ENCODE peak calls at places on chromosomes 1 and 21, in eight cellular contexts. V is A549; G is activated effector memory CD4-positive, alpha-beta T cell treated with Interleukin-2 at 50 U/mL for 16 hours; I is GM06990; M is GF-D8; R is NCI-H146; Q is fibroblast of mammary gland; X is GM23338. Y is an unnamed sample.

GRCh38 chr1:207430602-207431001 is 23.5 kb upstream of the CR2 start:
- DNase-seq in R (no peak), X (no peak), M (no peak), V (no peak), G (no peak), I (peak), Q (no peak), Y (no peak)

GRCh38 chr1:236451796-236452373 is 57.8 kb downstream of the EDARADD start:
- DNase-seq in G (peak), X (peak), R (no peak), M (no peak), Q (peak), V (peak), I (no peak), Y (no peak)

GRCh38 chr1:89802841-89803240 is 18.0 kb upstream of the LRRC8D start:
- DNase-seq in G (no peak), V (no peak), R (no peak), I (no peak), M (no peak), X (no peak), Q (no peak), Y (no peak)

GRCh38 chr1:34781071-34781843 is at the start of gene GJB3:
- DNase-seq in V (peak), R (no peak), G (no peak), Q (no peak), X (peak), M (no peak), I (no peak), Y (no peak)

GRCh38 chr21:32459972-32460371 is 47.5 kb downstream of the EVA1C start:
- DNase-seq in V (no peak), X (no peak), I (no peak), G (no peak), Q (no peak), M (no peak), R (no peak), Y (no peak)

GRCh38 chr1:44842763-44843655 is at the start of gene PTCH2:
- DNase-seq in X (peak), G (no peak), M (no peak), R (peak), Q (peak), I (no peak), V (peak), Y (peak)

GRCh38 chr1:41540886-41541591 is 56.6 kb upstream of the EDN2 start:
- DNase-seq in V (no peak), G (no peak), M (no peak), R (no peak), X (no peak), I (no peak), Q (peak), Y (no peak)

GRCh38 chr1:165696625-165697100 is 1.7 kb downstream of the ALDH9A1 start:
- DNase-seq in R (no peak), G (no peak), V (no peak), X (no peak), I (no peak), Q (peak), M (peak), Y (no peak)

GRCh38 chr1:115452600-115453329 is 114.7 kb upstream of the NGF start:
- DNase-seq in G (no peak), X (no peak), Q (peak), R (no peak), I (no peak), M (no peak), V (no peak), Y (no peak)

GRCh38 chr1:10242811-10243210 is 32.4 kb downstream of the KIF1B start:
- DNase-seq in V (no peak), X (no peak), G (no peak), R (no peak), M (peak), I (no peak), Q (no peak), Y (no peak)

GRCh38 chr1:150194381-150195031 is 41.4 kb downstream of the ANP32E start:
- DNase-seq in R (no peak), I (no peak), V (no peak), M (no peak), G (no peak), Q (no peak), X (no peak), Y (no peak)

GRCh38 chr1:6052543-6053205 is 7.0 kb downstream of the KCNAB2 start:
- DNase-seq in R (peak), M (no peak), V (peak), Q (peak), I (no peak), X (peak), G (no peak), Y (peak)

GRCh38 chr21:38669186-38669585 is 136.5 kb upstream of the ETS2 start:
- DNase-seq in X (peak), Q (peak), I (no peak), M (no peak), G (no peak), V (peak), R (peak), Y (no peak)

GRCh38 chr21:15022608-15023261 is 42.1 kb downstream of the NRIP1 start:
- DNase-seq in R (no peak), X (no peak), Q (no peak), G (no peak), M (no peak), I (no peak), V (no peak), Y (no peak)

GRCh38 chr1:116496380-116496779 is 74.4 kb downstream of the CD58 start:
- DNase-seq in G (no peak), X (no peak), R (no peak), Q (peak), M (peak), I (no peak), V (no peak), Y (no peak)

GRCh38 chr1:7781923-7782495 is 2.1 kb upstream of the PER3 start:
- DNase-seq in Q (no peak), I (peak), R (no peak), G (no peak), X (no peak), V (no peak), M (no peak), Y (no peak)

GRCh38 chr1:52426391-52426790 is 22.0 kb downstream of the PRPF38A start:
- DNase-seq in R (no peak), V (no peak), G (no peak), X (no peak), Q (no peak), I (no peak), M (no peak), Y (no peak)

GRCh38 chr21:33330726-33331125 is 6.0 kb downstream of the IFNAR1 start:
- DNase-seq in M (no peak), R (no peak), V (no peak), X (no peak), Q (no peak), I (no peak), G (no peak), Y (no peak)

GRCh38 chr1:31366796-31367195 is 6.1 kb downstream of the FABP3 start:
- DNase-seq in I (no peak), Q (no peak), X (peak), V (no peak), G (no peak), M (no peak), R (peak), Y (no peak)

GRCh38 chr21:31334648-31335121 is 9.4 kb downstream of the TIAM1 start:
- DNase-seq in X (no peak), M (no peak), Q (no peak), G (no peak), V (no peak), R (no peak), I (no peak), Y (no peak)

GRCh38 chr1:149845416-149845815 is 54.0 kb upstream of the BOLA1 start:
- DNase-seq in X (peak), G (no peak), I (no peak), R (no peak), M (no peak), V (no peak), Q (no peak), Y (no peak)

GRCh38 chr1:178500091-178500770 is 3.5 kb upstream of the CLEC20A start:
- DNase-seq in G (no peak), Q (no peak), M (no peak), R (no peak), X (peak), I (no peak), V (peak), Y (peak)

GRCh38 chr1:44594871-44595735 is 79.2 kb downstream of the TMEM53 start:
- DNase-seq in Q (peak), X (peak), R (peak), G (peak), V (peak), M (peak), I (peak), Y (peak)

GRCh38 chr1:169689395-169689794 is 22.0 kb downstream of the SELL start:
- DNase-seq in X (no peak), M (no peak), I (no peak), V (no peak), G (no peak), R (no peak), Q (no peak), Y (peak)

GRCh38 chr1:66275601-66276023 is 258.3 kb upstream of the SGIP1 start:
- DNase-seq in V (no peak), G (no peak), R (no peak), Q (no peak), I (no peak), X (no peak), M (no peak), Y (no peak)

GRCh38 chr1:165426745-165427144 is 18.2 kb downstream of the RXRG start:
- DNase-seq in Q (no peak), I (no peak), M (no peak), R (no peak), V (no peak), X (no peak), G (no peak), Y (no peak)

GRCh38 chr1:208349679-208350330 is 105.6 kb upstream of the PLXNA2 start:
- DNase-seq in I (no peak), Q (no peak), M (no peak), R (peak), G (no peak), X (no peak), V (no peak), Y (no peak)

GRCh38 chr1:186899977-186900376 is 71.2 kb downstream of the PLA2G4A start:
- DNase-seq in V (no peak), R (no peak), G (no peak), I (no peak), X (no peak), M (no peak), Q (peak), Y (no peak)

GRCh38 chr1:211551628-211552465 is 27.1 kb downstream of the SLC30A1 start:
- DNase-seq in Q (peak), I (no peak), V (no peak), G (no peak), M (peak), X (no peak), R (no peak), Y (no peak)

GRCh38 chr1:42177551-42177981 is 13.0 kb upstream of the GUCA2A start:
- DNase-seq in G (no peak), X (no peak), R (peak), I (no peak), Q (peak), M (no peak), V (no peak), Y (no peak)

GRCh38 chr1:178126261-178126660 is 32.4 kb downstream of the RASAL2 start:
- DNase-seq in Q (peak), V (no peak), X (no peak), I (no peak), G (no peak), M (no peak), R (no peak), Y (no peak)

GRCh38 chr21:42110691-42111469 is 39.8 kb downstream of the UMODL1 start:
- DNase-seq in R (no peak), M (no peak), V (no peak), I (no peak), Q (no peak), G (no peak), X (no peak), Y (no peak)

GRCh38 chr1:204744102-204744501 is 58.6 kb upstream of the LRRN2 start:
- DNase-seq in Q (no peak), I (no peak), V (no peak), X (no peak), R (no peak), G (no peak), M (no peak), Y (no peak)

GRCh38 chr1:211549092-211549749 is 29.7 kb downstream of the SLC30A1 start:
- DNase-seq in R (no peak), G (no peak), X (no peak), I (no peak), V (no peak), M (no peak), Q (no peak), Y (no peak)

GRCh38 chr1:5430136-5430535 is 562.1 kb downstream of the NPHP4 start:
- DNase-seq in X (no peak), M (no peak), R (no peak), G (no peak), Q (no peak), V (no peak), I (no peak), Y (no peak)

GRCh38 chr21:41164981-41165650 is 2.8 kb upstream of the BACE2 start:
- DNase-seq in G (no peak), I (no peak), V (peak), X (no peak), M (no peak), R (peak), Q (peak), Y (no peak)

Y was measured in D721Med.